ENCODE peak calls at places on chromosomes 2 and 18, in four cellular contexts. A is AG04449, W is gastrocnemius medialis, K is fibroblast of lung. V is an unnamed sample.

GRCh38 chr2:73111300-73112025 is 1.3 kb downstream of the RAB11FIP5 start:
- DNase-seq in A (no peak), W (peak; percentile 22), K (peak; percentile 28), V (peak; percentile 45)

GRCh38 chr2:60295591-60295962 is 257.9 kb downstream of the BCL11A start:
- DNase-seq in K (no peak), A (no peak), W (no peak), V (no peak)

GRCh38 chr2:233413529-233414272 is 59.4 kb downstream of the DGKD start:
- DNase-seq in A (no peak), K (peak; percentile 65), W (peak; percentile 70), V (peak; percentile 87)

GRCh38 chr2:174051741-174052638 is 86.8 kb upstream of the SP3 start:
- DNase-seq in W (no peak), A (no peak), K (peak; percentile 73), V (no peak)

GRCh38 chr18:47204908-47205522 is 28.9 kb upstream of the IER3IP1 start:
- DNase-seq in W (no peak), K (peak; percentile 40), A (no peak), V (no peak)

GRCh38 chr2:158781562-158781961 is 13.6 kb upstream of the DAPL1 start:
- DNase-seq in K (peak; percentile 45), A (no peak), W (no peak), V (peak; percentile 92)

GRCh38 chr2:166410828-166411472 is 35.2 kb upstream of the SCN9A start:
- DNase-seq in K (peak; percentile 87), W (no peak), A (peak; percentile 59), V (peak; percentile 17)

GRCh38 chr2:128261245-128262128 is 57.2 kb downstream of the HS6ST1 start:
- DNase-seq in A (no peak), W (no peak), K (no peak), V (no peak)

DNA sequence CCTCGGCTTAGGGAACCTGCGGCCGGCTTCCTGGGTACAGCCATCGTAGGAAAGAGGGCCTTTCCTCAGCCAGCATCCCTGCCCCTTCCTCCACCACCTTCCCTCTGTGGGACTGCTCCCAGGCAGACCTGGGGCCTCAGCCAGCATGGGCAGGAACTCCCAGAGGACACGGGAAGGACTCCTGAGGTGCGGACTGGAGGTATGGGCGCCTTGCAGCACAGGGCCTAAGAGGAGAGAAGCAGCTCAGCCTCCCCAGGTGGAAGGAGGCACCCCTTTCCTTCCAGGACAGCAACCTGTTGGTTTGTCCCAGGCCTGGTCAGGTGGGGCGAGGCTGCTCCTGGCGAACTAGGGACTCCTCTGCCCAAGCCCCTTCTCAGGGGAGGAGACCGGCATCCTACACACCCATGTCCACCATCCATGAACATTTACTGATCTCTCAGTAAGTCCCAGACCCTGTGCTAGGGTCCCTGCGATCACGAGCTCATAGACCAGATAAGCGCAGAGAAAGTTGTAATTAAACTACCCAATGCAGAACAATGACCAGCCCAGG is 98.9 kb upstream of the ID2 start:
- DNase-seq in A (no peak), K (no peak), W (no peak), V (no peak)
- H3K4me3 ChIP-seq in A (no peak overlapping the region), K (no peak overlapping the region), W (no peak overlapping the region), V (no peak overlapping the region)

GRCh38 chr2:13543550-13543949 is 826.8 kb downstream of the TRIB2 start:
- DNase-seq in K (no peak), W (no peak), A (no peak), V (no peak)
- H3K4me3 ChIP-seq in K (no peak overlapping the region), W (no peak overlapping the region), A (no peak overlapping the region), V (no peak overlapping the region)

DNA sequence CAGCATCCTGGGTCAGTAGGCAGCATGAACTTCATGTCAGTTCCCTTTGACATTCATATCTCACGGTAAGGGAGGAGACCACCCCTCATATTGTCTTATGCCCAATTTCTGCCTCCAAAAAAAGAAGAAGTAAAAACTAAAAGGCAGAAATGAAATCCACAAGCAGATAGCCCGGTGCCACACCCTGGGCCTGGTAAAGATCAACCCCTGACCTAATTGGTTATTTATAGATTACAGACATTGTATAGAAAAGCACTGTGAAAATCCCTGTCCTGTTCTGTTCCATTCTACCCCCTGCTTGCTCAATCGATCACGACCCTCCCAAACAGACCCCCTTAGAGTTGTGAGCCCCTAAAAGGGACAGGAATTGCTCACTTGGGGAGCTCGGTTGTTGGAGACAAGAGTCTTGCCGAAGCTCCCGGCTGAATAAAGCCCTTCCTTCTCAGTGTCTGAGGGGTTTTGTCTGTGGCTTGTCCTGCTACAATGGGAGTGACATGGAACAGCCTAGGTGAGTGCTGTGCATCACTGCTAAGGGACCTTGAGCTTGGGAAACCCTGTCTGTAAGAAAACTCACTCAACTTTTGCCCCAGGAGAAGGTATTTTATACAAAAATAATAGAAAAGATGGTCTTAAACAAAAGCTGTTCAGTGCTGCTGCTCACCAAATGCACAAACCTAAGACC is 11.1 kb downstream of the NDUFV2 start:
- DNase-seq in K (no peak), A (no peak), W (no peak), V (no peak)
- H3K4me3 ChIP-seq in K (no peak overlapping the region), A (no peak overlapping the region), W (peak overlapping the region; percentile 40), V (no peak overlapping the region)

GRCh38 chr2:36362291-36362690 is 6.7 kb downstream of the CRIM1 start:
- DNase-seq in A (no peak), K (peak; percentile 76), W (no peak), V (no peak)
- H3K4me3 ChIP-seq in A (peak overlapping the region; percentile 18), K (no peak overlapping the region), W (peak overlapping the region; percentile 11), V (no peak overlapping the region)

GRCh38 chr2:88127638-88127887 is 299 bp downstream of the FABP1 start:
- DNase-seq in W (no peak), K (no peak), A (no peak), V (no peak)
- H3K4me3 ChIP-seq in W (no peak overlapping the region), K (no peak overlapping the region), A (no peak overlapping the region), V (no peak overlapping the region)

GRCh38 chr2:65835106-65835505 is 402.7 kb upstream of the SPRED2 start:
- DNase-seq in A (no peak), W (no peak), K (no peak), V (no peak)

GRCh38 chr2:65831528-65831927 is 399.1 kb upstream of the SPRED2 start:
- DNase-seq in K (no peak), W (no peak), A (no peak), V (no peak)

GRCh38 chr2:65834062-65834461 is 401.7 kb upstream of the SPRED2 start:
- DNase-seq in A (no peak), W (no peak), K (no peak), V (no peak)

GRCh38 chr2:65835975-65836549 is 403.7 kb upstream of the SPRED2 start:
- DNase-seq in A (no peak), K (no peak), W (no peak), V (no peak)

GRCh38 chr2:65834657-65835056 is 402.3 kb upstream of the SPRED2 start:
- DNase-seq in K (no peak), A (no peak), W (no peak), V (no peak)
- H3K4me3 ChIP-seq in K (no peak overlapping the region), A (no peak overlapping the region), W (no peak overlapping the region), V (no peak overlapping the region)

V was measured in retinal pigment epithelial cell.